ENCODE peak calls at places on chromosomes 2 and 18, in five cellular contexts. Z is chondrocyte, T is breast epithelium, H is mesothelial cell of epicardium, X is omental fat pad. J is an unnamed sample.

GRCh38 chr2:135198481-135198880 is 146.4 kb downstream of the RAB3GAP1 start:
- DNase-seq in Z (no peak), T (no peak), H (no peak), X (no peak), J (no peak)

GRCh38 chr2:214731008-214731407 is 78.5 kb downstream of the BARD1 start:
- DNase-seq in Z (no peak), T (no peak), H (no peak), X (no peak), J (no peak)

GRCh38 chr2:68151037-68151436 is 6.7 kb upstream of the PNO1 start:
- DNase-seq in Z (no peak), T (no peak), H (no peak), X (no peak), J (no peak)

GRCh38 chr2:200300650-200301314 is 5.7 kb upstream of the SPATS2L start:
- DNase-seq in Z (no peak), T (peak; percentile 47), H (no peak), X (no peak), J (no peak)

GRCh38 chr2:26745609-26746327 is 18.3 kb upstream of the SLC35F6 start:
- DNase-seq in Z (no peak), T (peak; percentile 68), H (peak; percentile 72), X (peak; percentile 94), J (peak; percentile 79)

GRCh38 chr2:144032566-144032965 is 487.4 kb downstream of the ZEB2 start:
- DNase-seq in Z (no peak), T (no peak), H (no peak), X (no peak), J (no peak)

GRCh38 chr2:11411768-11412448 is 54.1 kb downstream of the E2F6 start:
- DNase-seq in Z (no peak), T (no peak), H (no peak), X (no peak), J (peak; percentile 35)

GRCh38 chr18:79852561-79853302 is 55.0 kb downstream of the KCNG2 start:
- DNase-seq in Z (no peak), T (no peak), H (no peak), X (no peak), J (no peak)

GRCh38 chr2:203740741-203741363 is 34.4 kb downstream of the CD28 start:
- DNase-seq in Z (no peak), T (no peak), H (no peak), X (no peak), J (no peak)

GRCh38 chr2:55102056-55102812 is 52.0 kb upstream of the RTN4 start:
- DNase-seq in Z (no peak), T (no peak), H (no peak), X (no peak), J (no peak)

GRCh38 chr18:80227472-80227871 is 19.8 kb downstream of the PARD6G start:
- DNase-seq in Z (no peak), T (no peak), H (no peak), X (no peak), J (no peak)

GRCh38 chr2:33126973-33127372 is 180.2 kb downstream of the LTBP1 start:
- DNase-seq in Z (no peak), T (no peak), H (no peak), X (no peak), J (no peak)

GRCh38 chr2:231294578-231295362 is 96.3 kb downstream of the ARMC9 start:
- DNase-seq in Z (no peak), T (no peak), H (no peak), X (no peak), J (no peak)

GRCh38 chr18:50614838-50615237 is 55.0 kb downstream of the MAPK4 start:
- DNase-seq in Z (no peak), T (peak; percentile 87), H (no peak), X (no peak), J (no peak)

GRCh38 chr2:45729753-45730512 is 78.5 kb downstream of the PRKCE start:
- DNase-seq in Z (no peak), T (no peak), H (no peak), X (no peak), J (peak; percentile 47)

GRCh38 chr18:49813071-49813320 is 337 bp downstream of the ACAA2 start:
- DNase-seq in Z (no peak), T (peak; percentile 26), H (no peak), X (no peak), J (peak; percentile 48)

GRCh38 chr2:78132391-78133370 is 610.5 kb upstream of the LRRTM4 start:
- DNase-seq in Z (no peak), T (no peak), H (no peak), X (no peak), J (no peak)

GRCh38 chr2:180334514-180334913 is 327.4 kb upstream of the CWC22 start:
- DNase-seq in Z (no peak), T (no peak), H (no peak), X (no peak), J (peak; percentile 42)

GRCh38 chr2:206289391-206289790 is 14.9 kb downstream of the ZDBF2 start:
- DNase-seq in Z (no peak), T (no peak), H (no peak), X (no peak), J (no peak)

GRCh38 chr18:68623342-68623741 is 91.6 kb downstream of the TMX3 start:
- DNase-seq in Z (no peak), T (no peak), H (no peak), X (no peak), J (peak; percentile 42)

GRCh38 chr2:24418166-24418843 is 58.0 kb upstream of the ITSN2 start:
- DNase-seq in Z (no peak), T (no peak), H (no peak), X (no peak), J (no peak)

GRCh38 chr18:62802523-62802922 is 87.2 kb downstream of the PHLPP1 start:
- DNase-seq in Z (no peak), T (no peak), H (no peak), X (no peak), J (no peak)

GRCh38 chr2:237167934-237168333 is 82.2 kb downstream of the COPS8 start:
- DNase-seq in Z (no peak), T (no peak), H (no peak), X (no peak), J (no peak)

GRCh38 chr2:237167038-237167437 is 81.3 kb downstream of the COPS8 start:
- DNase-seq in Z (no peak), T (no peak), H (no peak), X (no peak), J (no peak)

GRCh38 chr2:237171895-237172294 is 86.2 kb downstream of the COPS8 start:
- DNase-seq in Z (no peak), T (no peak), H (no peak), X (no peak), J (no peak)

GRCh38 chr2:237170017-237170416 is 84.3 kb downstream of the COPS8 start:
- DNase-seq in Z (no peak), T (no peak), H (no peak), X (no peak), J (no peak)

GRCh38 chr2:237171396-237171795 is 85.7 kb downstream of the COPS8 start:
- DNase-seq in Z (no peak), T (no peak), H (no peak), X (no peak), J (no peak)
- TF ChIP-seq CTCF in Z (peak; percentile 84), T (no peak), H (no peak), X (no peak), J (no peak)

GRCh38 chr2:163887182-163887581 is 151.4 kb upstream of the FIGN start:
- DNase-seq in Z (no peak), T (no peak), H (no peak), X (no peak), J (no peak)
- TF ChIP-seq CTCF in Z (peak; percentile 73), T (no peak), H (peak; percentile 76), X (no peak), J (no peak)

DNA sequence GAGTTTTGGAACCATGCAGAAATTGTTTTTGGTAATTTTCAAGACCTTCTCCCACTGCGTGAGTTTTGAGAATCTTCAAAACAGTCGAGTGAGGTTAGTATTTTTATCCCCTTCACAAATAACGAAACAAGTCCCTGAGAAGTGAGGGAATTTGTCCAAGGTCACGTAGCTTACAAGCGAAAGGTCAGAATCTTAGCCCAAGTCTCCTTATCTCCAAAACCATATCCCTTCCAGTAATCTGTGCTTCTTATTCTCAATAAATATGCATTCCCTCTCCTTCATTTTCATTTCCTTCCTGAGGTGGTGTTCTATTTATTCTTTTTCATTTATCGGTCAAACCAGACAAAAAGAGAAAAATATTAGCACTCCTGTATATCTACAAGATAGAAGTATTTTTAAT is 163.6 kb downstream of the MREG start:
- DNase-seq in Z (no peak), T (no peak), H (no peak), X (no peak), J (no peak)
- TF ChIP-seq CTCF in Z (no peak), T (no peak), H (no peak), X (no peak), J (no peak)

DNA sequence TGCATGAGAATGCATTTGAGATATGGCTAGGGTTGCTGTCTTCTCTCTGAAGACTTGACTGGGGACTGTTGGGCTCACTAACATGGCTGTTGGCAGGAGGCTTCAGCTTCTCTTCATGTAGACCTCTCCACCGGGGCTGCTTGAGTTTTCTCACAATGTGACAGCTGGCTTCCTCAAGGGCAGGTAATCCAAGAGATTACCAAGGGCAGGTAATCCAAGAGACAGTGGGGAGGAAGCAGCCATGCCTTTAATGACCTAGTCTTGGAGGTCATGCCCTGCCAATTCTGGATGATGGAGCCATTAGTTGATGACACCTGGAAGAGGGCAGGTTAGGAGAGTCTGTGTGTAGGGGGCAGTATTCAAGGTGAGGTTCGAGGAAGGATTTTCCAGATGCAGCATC is 40.5 kb downstream of the NEURL3 start:
- DNase-seq in Z (no peak), T (no peak), H (no peak), X (no peak), J (no peak)
- TF ChIP-seq CTCF in Z (no peak), T (no peak), H (no peak), X (no peak), J (no peak)

GRCh38 chr2:132400169-132400900 is 16.3 kb upstream of the GPR39 start:
- DNase-seq in Z (no peak), T (no peak), H (no peak), X (no peak), J (no peak)
- TF ChIP-seq CTCF in Z (no peak), T (no peak), H (no peak), X (no peak), J (no peak)

GRCh38 chr2:240452471-240453256 is 17.2 kb downstream of the GPC1 start:
- DNase-seq in Z (peak; percentile 91), T (no peak), H (no peak), X (no peak), J (peak; percentile 82)

GRCh38 chr2:240449764-240450531 is 14.5 kb downstream of the GPC1 start:
- DNase-seq in Z (no peak), T (no peak), H (no peak), X (no peak), J (no peak)

GRCh38 chr2:240450532-240451107 is 15.2 kb downstream of the GPC1 start:
- DNase-seq in Z (peak; percentile 40), T (no peak), H (no peak), X (no peak), J (no peak)

GRCh38 chr2:240451791-240452470 is 16.5 kb downstream of the GPC1 start:
- DNase-seq in Z (peak; percentile 91), T (no peak), H (no peak), X (no peak), J (no peak)

GRCh38 chr2:240451108-240451611 is 15.7 kb downstream of the GPC1 start:
- DNase-seq in Z (peak; percentile 85), T (no peak), H (no peak), X (no peak), J (no peak)
- TF ChIP-seq CTCF in Z (peak; percentile 10), T (no peak), H (no peak), X (no peak), J (no peak)

GRCh38 chr2:98604547-98604946 is 3.8 kb downstream of the COA5 start:
- DNase-seq in Z (no peak), T (no peak), H (no peak), X (no peak), J (no peak)
- TF ChIP-seq CTCF in Z (no peak), T (no peak), H (no peak), X (no peak), J (no peak)